ENCODE peak calls at places on chromosomes 6 and 20, in ten cellular contexts. One of them, this sample, is unnamed. For H3K27me3, the result is how much of the 10 kb centered on the place peaks cover.

GRCh38 chr20:47876348-47877056 is 91.2 kb upstream of the SULF2 start:
- DNase-seq in stomach: no peak
- DNase-seq in testis: no peak
- DNase-seq in cardiac muscle cell: no peak
- DNase-seq in sigmoid colon: no peak
- DNase-seq in HCT116: no peak
- DNase-seq in psoas muscle: no peak
- DNase-seq in heart left ventricle: no peak
- DNase-seq in lung: no peak
- DNase-seq in left ventricle myocardium inferior: no peak
- DNase-seq in this sample: no peak

GRCh38 chr6:53263915-53264314 is 84.8 kb downstream of the ELOVL5 start:
- DNase-seq in stomach: no peak
- DNase-seq in testis: no peak
- DNase-seq in cardiac muscle cell: peak
- DNase-seq in sigmoid colon: no peak
- DNase-seq in HCT116: no peak
- DNase-seq in psoas muscle: no peak
- DNase-seq in heart left ventricle: no peak
- DNase-seq in lung: no peak
- DNase-seq in left ventricle myocardium inferior: no peak
- DNase-seq in this sample: no peak

GRCh38 chr6:1481326-1481725 is 92.0 kb downstream of the FOXF2 start:
- DNase-seq in stomach: no peak
- DNase-seq in testis: no peak
- DNase-seq in cardiac muscle cell: no peak
- DNase-seq in sigmoid colon: no peak
- DNase-seq in HCT116: peak
- DNase-seq in psoas muscle: no peak
- DNase-seq in heart left ventricle: no peak
- DNase-seq in lung: no peak
- DNase-seq in left ventricle myocardium inferior: no peak
- DNase-seq in this sample: no peak

GRCh38 chr6:14734416-14735340 is 511.2 kb upstream of the JARID2 start:
- DNase-seq in stomach: no peak
- DNase-seq in testis: no peak
- DNase-seq in cardiac muscle cell: no peak
- DNase-seq in sigmoid colon: no peak
- DNase-seq in HCT116: peak
- DNase-seq in psoas muscle: no peak
- DNase-seq in heart left ventricle: no peak
- DNase-seq in lung: no peak
- DNase-seq in left ventricle myocardium inferior: no peak
- DNase-seq in this sample: peak

GRCh38 chr6:105495515-105495914 is 92.6 kb upstream of the PREP start:
- DNase-seq in stomach: no peak
- DNase-seq in testis: no peak
- DNase-seq in cardiac muscle cell: no peak
- DNase-seq in sigmoid colon: no peak
- DNase-seq in HCT116: no peak
- DNase-seq in psoas muscle: no peak
- DNase-seq in heart left ventricle: no peak
- DNase-seq in lung: no peak
- DNase-seq in left ventricle myocardium inferior: no peak
- DNase-seq in this sample: no peak

GRCh38 chr6:16760536-16761468 is at the start of gene ATXN1:
- DNase-seq in stomach: peak
- DNase-seq in testis: peak
- DNase-seq in cardiac muscle cell: peak
- DNase-seq in sigmoid colon: peak
- DNase-seq in HCT116: no peak
- DNase-seq in psoas muscle: peak
- DNase-seq in heart left ventricle: peak
- DNase-seq in lung: peak
- DNase-seq in left ventricle myocardium inferior: peak
- DNase-seq in this sample: no peak

GRCh38 chr20:54122189-54122588 is 51.6 kb downstream of the CYP24A1 start:
- DNase-seq in stomach: no peak
- DNase-seq in testis: no peak
- DNase-seq in cardiac muscle cell: no peak
- DNase-seq in sigmoid colon: no peak
- DNase-seq in HCT116: no peak
- DNase-seq in psoas muscle: no peak
- DNase-seq in heart left ventricle: no peak
- DNase-seq in lung: no peak
- DNase-seq in left ventricle myocardium inferior: no peak
- DNase-seq in this sample: no peak

GRCh38 chr20:46568570-46569129 is 18.2 kb upstream of the OCSTAMP start:
- DNase-seq in stomach: peak
- DNase-seq in testis: peak
- DNase-seq in cardiac muscle cell: peak
- DNase-seq in sigmoid colon: peak
- DNase-seq in HCT116: no peak
- DNase-seq in psoas muscle: peak
- DNase-seq in heart left ventricle: peak
- DNase-seq in lung: peak
- DNase-seq in left ventricle myocardium inferior: peak
- DNase-seq in this sample: no peak

GRCh38 chr20:53929974-53930650 is 140.3 kb downstream of the BCAS1 start:
- DNase-seq in stomach: no peak
- DNase-seq in testis: no peak
- DNase-seq in cardiac muscle cell: no peak
- DNase-seq in sigmoid colon: no peak
- DNase-seq in HCT116: no peak
- DNase-seq in psoas muscle: no peak
- DNase-seq in heart left ventricle: no peak
- DNase-seq in lung: no peak
- DNase-seq in left ventricle myocardium inferior: no peak
- DNase-seq in this sample: no peak

GRCh38 chr6:21123485-21124436 is 469.8 kb upstream of the SOX4 start:
- DNase-seq in stomach: no peak
- DNase-seq in testis: no peak
- DNase-seq in cardiac muscle cell: no peak
- DNase-seq in sigmoid colon: no peak
- DNase-seq in HCT116: no peak
- DNase-seq in psoas muscle: no peak
- DNase-seq in heart left ventricle: no peak
- DNase-seq in lung: no peak
- DNase-seq in left ventricle myocardium inferior: no peak
- DNase-seq in this sample: no peak

GRCh38 chr20:18717062-18717461 is 96.5 kb upstream of the SCP2D1 start:
- DNase-seq in stomach: no peak
- DNase-seq in testis: no peak
- DNase-seq in cardiac muscle cell: no peak
- DNase-seq in sigmoid colon: no peak
- DNase-seq in HCT116: no peak
- DNase-seq in psoas muscle: no peak
- DNase-seq in heart left ventricle: no peak
- DNase-seq in lung: no peak
- DNase-seq in left ventricle myocardium inferior: no peak
- DNase-seq in this sample: no peak

GRCh38 chr20:18715564-18715963 is 98.0 kb upstream of the SCP2D1 start:
- DNase-seq in stomach: no peak
- DNase-seq in testis: no peak
- DNase-seq in cardiac muscle cell: no peak
- DNase-seq in sigmoid colon: no peak
- DNase-seq in HCT116: no peak
- DNase-seq in psoas muscle: no peak
- DNase-seq in heart left ventricle: no peak
- DNase-seq in lung: no peak
- DNase-seq in left ventricle myocardium inferior: no peak
- DNase-seq in this sample: no peak

GRCh38 chr20:18721716-18722115 is 91.9 kb upstream of the SCP2D1 start:
- DNase-seq in stomach: no peak
- DNase-seq in testis: peak
- DNase-seq in cardiac muscle cell: no peak
- DNase-seq in sigmoid colon: no peak
- DNase-seq in HCT116: no peak
- DNase-seq in psoas muscle: no peak
- DNase-seq in heart left ventricle: no peak
- DNase-seq in lung: no peak
- DNase-seq in left ventricle myocardium inferior: no peak
- DNase-seq in this sample: no peak

GRCh38 chr20:18719426-18719825 is 94.2 kb upstream of the SCP2D1 start:
- DNase-seq in stomach: no peak
- DNase-seq in testis: no peak
- DNase-seq in cardiac muscle cell: no peak
- DNase-seq in sigmoid colon: no peak
- DNase-seq in HCT116: no peak
- DNase-seq in psoas muscle: no peak
- DNase-seq in heart left ventricle: no peak
- DNase-seq in lung: no peak
- DNase-seq in left ventricle myocardium inferior: no peak
- DNase-seq in this sample: no peak

DNA sequence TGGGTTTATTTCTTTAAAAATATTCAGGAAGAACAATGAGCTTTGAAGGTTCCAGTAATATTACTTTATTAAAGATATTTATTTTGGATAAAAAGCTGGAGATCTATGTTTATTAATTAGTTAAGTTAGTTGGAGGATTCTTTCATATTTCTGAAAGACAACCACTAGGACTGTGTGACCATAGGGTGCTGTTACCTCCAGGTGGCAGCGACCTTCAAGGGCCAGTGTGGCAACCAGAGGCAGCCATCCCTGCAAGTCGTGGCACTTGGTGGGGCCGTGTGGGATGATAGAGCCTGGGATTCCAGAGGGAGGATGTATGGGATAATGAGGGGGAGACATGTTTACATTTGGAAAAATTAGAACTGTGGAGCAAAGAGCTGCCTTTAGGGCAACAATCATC is 95.5 kb upstream of the SCP2D1 start:
- DNase-seq in stomach: no peak
- DNase-seq in testis: no peak
- DNase-seq in cardiac muscle cell: no peak
- DNase-seq in sigmoid colon: no peak
- DNase-seq in HCT116: no peak
- DNase-seq in psoas muscle: no peak
- DNase-seq in heart left ventricle: no peak
- DNase-seq in lung: no peak
- DNase-seq in left ventricle myocardium inferior: no peak
- DNase-seq in this sample: no peak
- TF ChIP-seq CTCF in stomach: no peak
- TF ChIP-seq CTCF in testis: no peak
- TF ChIP-seq CTCF in cardiac muscle cell: no peak
- TF ChIP-seq CTCF in sigmoid colon: no peak
- TF ChIP-seq CTCF in HCT116: no peak
- TF ChIP-seq CTCF in psoas muscle: no peak
- TF ChIP-seq CTCF in heart left ventricle: no peak
- TF ChIP-seq CTCF in lung: no peak
- TF ChIP-seq CTCF in left ventricle myocardium inferior: no peak
- TF ChIP-seq CTCF in this sample: no peak

GRCh38 chr6:31202259-31203166 is 32.0 kb upstream of the POU5F1 start:
- DNase-seq in stomach: no peak
- DNase-seq in testis: no peak
- DNase-seq in cardiac muscle cell: no peak
- DNase-seq in sigmoid colon: no peak
- DNase-seq in HCT116: no peak
- DNase-seq in psoas muscle: no peak
- DNase-seq in heart left ventricle: no peak
- DNase-seq in lung: no peak
- DNase-seq in left ventricle myocardium inferior: no peak
- DNase-seq in this sample: peak

GRCh38 chr6:31208506-31208905 is 38.0 kb upstream of the POU5F1 start:
- DNase-seq in stomach: no peak
- DNase-seq in testis: no peak
- DNase-seq in cardiac muscle cell: no peak
- DNase-seq in sigmoid colon: no peak
- DNase-seq in HCT116: no peak
- DNase-seq in psoas muscle: no peak
- DNase-seq in heart left ventricle: no peak
- DNase-seq in lung: no peak
- DNase-seq in left ventricle myocardium inferior: no peak
- DNase-seq in this sample: no peak

GRCh38 chr6:31205638-31206037 is 35.2 kb upstream of the POU5F1 start:
- DNase-seq in stomach: no peak
- DNase-seq in testis: no peak
- DNase-seq in cardiac muscle cell: no peak
- DNase-seq in sigmoid colon: no peak
- DNase-seq in HCT116: no peak
- DNase-seq in psoas muscle: no peak
- DNase-seq in heart left ventricle: no peak
- DNase-seq in lung: no peak
- DNase-seq in left ventricle myocardium inferior: no peak
- DNase-seq in this sample: no peak

GRCh38 chr6:31203345-31203979 is 33.0 kb upstream of the POU5F1 start:
- DNase-seq in stomach: no peak
- DNase-seq in testis: no peak
- DNase-seq in cardiac muscle cell: no peak
- DNase-seq in sigmoid colon: no peak
- DNase-seq in HCT116: peak
- DNase-seq in psoas muscle: no peak
- DNase-seq in heart left ventricle: no peak
- DNase-seq in lung: no peak
- DNase-seq in left ventricle myocardium inferior: no peak
- DNase-seq in this sample: peak

GRCh38 chr6:31204751-31205145 is 34.3 kb upstream of the POU5F1 start:
- DNase-seq in stomach: no peak
- DNase-seq in testis: no peak
- DNase-seq in cardiac muscle cell: no peak
- DNase-seq in sigmoid colon: no peak
- DNase-seq in HCT116: no peak
- DNase-seq in psoas muscle: no peak
- DNase-seq in heart left ventricle: no peak
- DNase-seq in lung: no peak
- DNase-seq in left ventricle myocardium inferior: no peak
- DNase-seq in this sample: no peak
- H3K4me3 ChIP-seq in stomach: no peak
- H3K4me3 ChIP-seq in testis: no peak
- H3K4me3 ChIP-seq in cardiac muscle cell: no peak
- H3K4me3 ChIP-seq in sigmoid colon: no peak
- H3K4me3 ChIP-seq in HCT116: no peak
- H3K4me3 ChIP-seq in psoas muscle: peak
- H3K4me3 ChIP-seq in heart left ventricle: peak
- H3K4me3 ChIP-seq in lung: no peak
- H3K4me3 ChIP-seq in left ventricle myocardium inferior: no peak
- H3K4me3 ChIP-seq in this sample: no peak

GRCh38 chr6:147504848-147505247 is 3.6 kb upstream of the SAMD5 start:
- DNase-seq in stomach: no peak
- DNase-seq in testis: no peak
- DNase-seq in cardiac muscle cell: no peak
- DNase-seq in sigmoid colon: no peak
- DNase-seq in HCT116: no peak
- DNase-seq in psoas muscle: no peak
- DNase-seq in heart left ventricle: no peak
- DNase-seq in lung: no peak
- DNase-seq in left ventricle myocardium inferior: no peak
- DNase-seq in this sample: no peak
- H3K27me3 ChIP-seq in stomach: under half
- H3K27me3 ChIP-seq in testis: under half
- H3K27me3 ChIP-seq in cardiac muscle cell: half or more
- H3K27me3 ChIP-seq in sigmoid colon: under half
- H3K27me3 ChIP-seq in HCT116: under half
- H3K27me3 ChIP-seq in psoas muscle: under half
- H3K27me3 ChIP-seq in heart left ventricle: under half
- H3K27me3 ChIP-seq in lung: under half
- H3K27me3 ChIP-seq in left ventricle myocardium inferior: half or more
- H3K27me3 ChIP-seq in this sample: half or more

DNA sequence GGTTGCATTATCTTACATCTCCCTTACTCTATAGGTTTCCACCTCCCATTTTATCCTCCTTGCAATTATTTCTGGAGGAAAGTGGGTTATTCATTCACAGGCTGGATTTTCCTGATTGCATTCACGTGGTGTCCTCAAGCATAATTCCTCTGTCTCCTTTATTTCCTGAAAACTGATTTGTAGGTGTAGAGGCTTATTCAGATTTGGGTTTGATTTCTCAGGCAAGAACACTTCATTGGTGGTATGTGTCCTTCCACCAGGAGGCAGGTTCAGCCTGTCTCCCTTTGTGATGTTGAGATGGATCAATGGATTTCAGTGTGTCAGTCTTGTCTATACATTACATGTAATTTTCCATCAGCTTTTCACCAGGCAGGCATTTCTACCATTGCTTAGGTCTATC is 17.3 kb downstream of the DNPH1 start:
- DNase-seq in stomach: no peak
- DNase-seq in testis: no peak
- DNase-seq in cardiac muscle cell: no peak
- DNase-seq in sigmoid colon: no peak
- DNase-seq in HCT116: no peak
- DNase-seq in psoas muscle: no peak
- DNase-seq in heart left ventricle: no peak
- DNase-seq in lung: no peak
- DNase-seq in left ventricle myocardium inferior: no peak
- DNase-seq in this sample: no peak
- TF ChIP-seq CTCF in stomach: no peak
- TF ChIP-seq CTCF in testis: no peak
- TF ChIP-seq CTCF in cardiac muscle cell: no peak
- TF ChIP-seq CTCF in sigmoid colon: no peak
- TF ChIP-seq CTCF in HCT116: no peak
- TF ChIP-seq CTCF in psoas muscle: no peak
- TF ChIP-seq CTCF in heart left ventricle: no peak
- TF ChIP-seq CTCF in lung: no peak
- TF ChIP-seq CTCF in left ventricle myocardium inferior: no peak
- TF ChIP-seq CTCF in this sample: no peak

This sample was measured in HL-60.